ENCODE peak calls at places on chromosomes 7 and 10, in five cellular contexts. E, V, L, X and B are unnamed samples.

GRCh38 chr7:151539055-151539714 is 19.5 kb upstream of the RHEB start:
- DNase-seq in X (no peak), L (no peak), E (no peak), V (peak; percentile 16), B (no peak)

GRCh38 chr7:111198255-111198654 is 107.3 kb downstream of the LRRN3 start:
- DNase-seq in X (no peak), V (peak; percentile 100), E (peak; percentile 100), L (no peak), B (no peak)

GRCh38 chr10:125000366-125001312 is 58.7 kb downstream of the ZRANB1 start:
- DNase-seq in E (peak; percentile 31), L (no peak), V (peak; percentile 57), X (peak; percentile 27), B (no peak)

GRCh38 chr10:121525276-121526039 is 72.8 kb downstream of the FGFR2 start:
- DNase-seq in L (no peak), V (no peak), E (no peak), X (no peak), B (no peak)

GRCh38 chr10:34407227-34407626 is 407.9 kb downstream of the PARD3 start:
- DNase-seq in V (peak; percentile 64), X (no peak), E (no peak), L (no peak), B (no peak)

GRCh38 chr7:68800316-68800715 is 798.0 kb upstream of the AUTS2 start:
- DNase-seq in V (no peak), E (peak; percentile 3), L (no peak), X (no peak), B (no peak)

GRCh38 chr7:82153776-82154175 is 289.8 kb downstream of the CACNA2D1 start:
- DNase-seq in L (no peak), E (no peak), V (no peak), X (no peak), B (no peak)

GRCh38 chr7:154592392-154592791 is 410.5 kb downstream of the PAXIP1 start:
- DNase-seq in V (no peak), L (no peak), X (no peak), E (no peak), B (no peak)

GRCh38 chr10:78412605-78413004 is 378.9 kb downstream of the RPS24 start:
- DNase-seq in X (no peak), V (no peak), L (no peak), E (no peak), B (no peak)

GRCh38 chr10:63237396-63237795 is 104.3 kb downstream of the NRBF2 start:
- DNase-seq in E (peak; percentile 37), V (no peak), L (no peak), X (no peak), B (no peak)

GRCh38 chr10:122421747-122422146 is 32.7 kb upstream of the ARMS2 start:
- DNase-seq in L (no peak), V (no peak), X (no peak), E (no peak), B (no peak)

GRCh38 chr10:77909021-77909754 is 17.4 kb downstream of the DLG5 start:
- DNase-seq in E (no peak), X (no peak), V (no peak), L (no peak), B (no peak)

GRCh38 chr7:83976302-83976701 is 218.3 kb downstream of the SEMA3A start:
- DNase-seq in X (no peak), L (no peak), E (peak; percentile 39), V (peak; percentile 44), B (no peak)

DNA sequence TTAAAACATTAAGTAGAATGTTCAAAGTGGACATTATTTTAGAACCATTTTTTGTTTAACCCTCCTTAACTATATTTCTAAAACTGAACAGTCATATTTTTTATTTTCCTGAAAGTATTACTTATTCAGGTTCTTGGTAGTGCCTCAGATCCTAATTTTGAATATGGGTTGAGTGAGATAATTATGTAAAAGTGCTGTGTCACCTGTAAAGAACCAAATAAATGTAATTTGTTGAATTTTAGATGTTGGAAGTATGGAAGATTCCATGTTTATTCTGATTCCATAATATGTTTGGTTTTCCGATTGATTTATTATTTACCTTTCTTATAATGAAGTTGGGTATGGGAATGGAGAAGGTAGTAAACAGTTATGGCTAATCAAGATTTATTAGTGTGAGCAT is 61.4 kb downstream of the LUC7L2 start:
- DNase-seq in L (no peak), E (no peak), X (no peak), V (no peak), B (no peak)
- H3K36me3 ChIP-seq in L (no peaks in the 10 kb centered on the region), E (peaks cover 9% of the 10 kb centered on the region), X (peaks cover 83% of the 10 kb centered on the region), V (peaks cover 26% of the 10 kb centered on the region), B (peaks cover 40% of the 10 kb centered on the region)

GRCh38 chr7:156327916-156328315 is 312.7 kb upstream of the RNF32 start:
- DNase-seq in E (no peak), V (no peak), X (no peak), L (no peak), B (no peak)
- H3K27me3 ChIP-seq in E (no peaks in the 10 kb centered on the region), V (no peaks in the 10 kb centered on the region), X (no peaks in the 10 kb centered on the region), L (no peaks in the 10 kb centered on the region), B (no peaks in the 10 kb centered on the region)

GRCh38 chr7:105010538-105011523 is 3.2 kb upstream of the KMT2E start:
- DNase-seq in E (no peak), X (no peak), L (no peak), V (peak; percentile 29), B (no peak)
- H3K36me3 ChIP-seq in E (peaks cover 3% of the 10 kb centered on the region), X (peaks cover 4% of the 10 kb centered on the region), L (no peaks in the 10 kb centered on the region), V (peaks cover 5% of the 10 kb centered on the region), B (no peaks in the 10 kb centered on the region)

GRCh38 chr10:117553171-117553814 is 10.7 kb downstream of the EMX2 start:
- DNase-seq in V (no peak), E (no peak), L (no peak), X (no peak), B (no peak)
- H3K27me3 ChIP-seq in V (peaks cover 49% of the 10 kb centered on the region), E (peaks cover 46% of the 10 kb centered on the region), L (peaks cover 4% of the 10 kb centered on the region), X (peaks cover 87% of the 10 kb centered on the region), B (peaks cover 13% of the 10 kb centered on the region)

DNA sequence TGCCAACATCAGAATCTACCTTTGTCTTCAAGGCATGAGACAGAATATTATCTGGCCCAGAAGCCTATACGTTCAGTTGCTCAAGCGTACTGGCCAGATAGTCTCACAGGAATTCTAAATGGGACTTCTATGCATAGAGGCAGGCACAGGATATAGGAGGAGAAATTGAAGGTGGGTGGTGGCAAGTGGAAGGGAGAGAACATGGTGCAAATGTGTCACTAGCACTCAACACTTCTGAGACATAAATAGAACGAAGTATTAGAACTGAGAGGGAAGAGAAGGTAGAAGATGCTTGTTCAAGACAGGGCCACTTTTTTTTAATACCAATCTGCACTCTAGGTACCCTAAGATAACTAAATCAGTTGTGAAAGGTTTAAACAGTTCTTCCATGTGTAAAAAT is 85.8 kb downstream of the TFPI2 start:
- DNase-seq in L (no peak), E (no peak), X (no peak), V (no peak), B (no peak)
- H3K36me3 ChIP-seq in L (no peaks in the 10 kb centered on the region), E (no peaks in the 10 kb centered on the region), X (no peaks in the 10 kb centered on the region), V (no peaks in the 10 kb centered on the region), B (no peaks in the 10 kb centered on the region)

GRCh38 chr10:106802949-106803348 is 361.6 kb downstream of the SORCS1 start:
- DNase-seq in V (no peak), E (no peak), L (no peak), X (no peak), B (no peak)
- H3K27me3 ChIP-seq in V (no peaks in the 10 kb centered on the region), E (no peaks in the 10 kb centered on the region), L (no peaks in the 10 kb centered on the region), X (no peaks in the 10 kb centered on the region), B (no peaks in the 10 kb centered on the region)

GRCh38 chr7:92496876-92497275 is 19.1 kb upstream of the ERVW-1 start:
- DNase-seq in V (peak; percentile 62), E (peak; percentile 27), L (no peak), X (no peak), B (no peak)
- H3K36me3 ChIP-seq in V (peaks cover 26% of the 10 kb centered on the region), E (peaks cover 2% of the 10 kb centered on the region), L (peaks cover 16% of the 10 kb centered on the region), X (peaks cover 98% of the 10 kb centered on the region), B (peaks cover 40% of the 10 kb centered on the region)